ENCODE peak calls at places on chromosome 18, in four cellular contexts. Z, V, G and D are unnamed samples.

GRCh38 chr18:31297248-31297647 is 20.7 kb upstream of the DSG1 start:
- DNase-seq in Z (no peak), G (no peak), V (no peak), D (no peak)

GRCh38 chr18:67771271-67771670 is 254.8 kb upstream of the DSEL start:
- DNase-seq in Z (no peak), G (no peak), V (peak; percentile 87), D (no peak)

GRCh38 chr18:13447621-13448020 is 229.1 kb downstream of the LDLRAD4 start:
- DNase-seq in Z (no peak), V (peak; percentile 48), G (no peak), D (no peak)

GRCh38 chr18:51070545-51070944 is 40.5 kb downstream of the SMAD4 start:
- DNase-seq in Z (no peak), V (peak; percentile 93), G (no peak), D (no peak)

GRCh38 chr18:76405761-76406356 is 89.2 kb downstream of the ZNF516 start:
- DNase-seq in V (peak; percentile 30), G (no peak), Z (peak; percentile 28), D (peak; percentile 81)

GRCh38 chr18:55415258-55415871 is 172.6 kb downstream of the TCF4 start:
- DNase-seq in Z (peak; percentile 68), V (peak; percentile 86), G (peak; percentile 94), D (peak; percentile 99)

GRCh38 chr18:36583155-36583745 is 245.6 kb downstream of the TPGS2 start:
- DNase-seq in V (no peak), Z (no peak), G (no peak), D (no peak)

GRCh38 chr18:52481116-52481515 is 141.1 kb downstream of the DCC start:
- DNase-seq in V (no peak), G (no peak), Z (no peak), D (no peak)

GRCh38 chr18:77208969-77209368 is 40.7 kb upstream of the GALR1 start:
- DNase-seq in V (peak; percentile 65), G (no peak), Z (no peak), D (no peak)

GRCh38 chr18:515838-516237 is 15.3 kb upstream of the COLEC12 start:
- DNase-seq in V (no peak), Z (no peak), G (no peak), D (no peak)

GRCh38 chr18:518081-518480 is 17.6 kb upstream of the COLEC12 start:
- DNase-seq in Z (no peak), V (no peak), G (no peak), D (no peak)

GRCh38 chr18:524496-524895 is 24.0 kb upstream of the COLEC12 start:
- DNase-seq in V (peak; percentile 78), Z (no peak), G (no peak), D (no peak)

GRCh38 chr18:515156-515815 is 14.8 kb upstream of the COLEC12 start:
- DNase-seq in G (no peak), Z (no peak), V (no peak), D (no peak)

GRCh38 chr18:519019-519879 is 18.7 kb upstream of the COLEC12 start:
- DNase-seq in G (no peak), V (peak; percentile 80), Z (peak; percentile 40), D (no peak)
- H3K27ac ChIP-seq in G (no peak overlapping the region), V (peak overlapping the region; percentile 72), Z (peak overlapping the region; percentile 73), D (no peak overlapping the region)

GRCh38 chr18:10040287-10041011 is 126.6 kb downstream of the VAPA start:
- DNase-seq in Z (no peak), G (peak; percentile 9), V (peak; percentile 76), D (no peak)
- H3K4me3 ChIP-seq in Z (no peak overlapping the region), G (no peak overlapping the region), V (no peak overlapping the region), D (no peak overlapping the region)

GRCh38 chr18:48975817-48976649 is 25.3 kb upstream of the SMAD7 start:
- DNase-seq in V (peak; percentile 57), G (no peak), Z (peak; percentile 81), D (no peak)
- TF ChIP-seq POLR2A in V (peak; percentile 40), G (peak; percentile 25), Z (no peak), D (no peak)

GRCh38 chr18:75251466-75251865 is 40.9 kb downstream of the TSHZ1 start:
- DNase-seq in V (no peak), Z (no peak), G (no peak), D (no peak)

GRCh38 chr18:75249192-75249551 is 38.6 kb downstream of the TSHZ1 start:
- DNase-seq in Z (no peak), G (no peak), V (no peak), D (no peak)

GRCh38 chr18:75250471-75250821 is 39.8 kb downstream of the TSHZ1 start:
- DNase-seq in G (no peak), V (no peak), Z (no peak), D (no peak)

GRCh38 chr18:75248426-75249191 is 38.0 kb downstream of the TSHZ1 start:
- DNase-seq in G (no peak), Z (no peak), V (no peak), D (no peak)

DNA sequence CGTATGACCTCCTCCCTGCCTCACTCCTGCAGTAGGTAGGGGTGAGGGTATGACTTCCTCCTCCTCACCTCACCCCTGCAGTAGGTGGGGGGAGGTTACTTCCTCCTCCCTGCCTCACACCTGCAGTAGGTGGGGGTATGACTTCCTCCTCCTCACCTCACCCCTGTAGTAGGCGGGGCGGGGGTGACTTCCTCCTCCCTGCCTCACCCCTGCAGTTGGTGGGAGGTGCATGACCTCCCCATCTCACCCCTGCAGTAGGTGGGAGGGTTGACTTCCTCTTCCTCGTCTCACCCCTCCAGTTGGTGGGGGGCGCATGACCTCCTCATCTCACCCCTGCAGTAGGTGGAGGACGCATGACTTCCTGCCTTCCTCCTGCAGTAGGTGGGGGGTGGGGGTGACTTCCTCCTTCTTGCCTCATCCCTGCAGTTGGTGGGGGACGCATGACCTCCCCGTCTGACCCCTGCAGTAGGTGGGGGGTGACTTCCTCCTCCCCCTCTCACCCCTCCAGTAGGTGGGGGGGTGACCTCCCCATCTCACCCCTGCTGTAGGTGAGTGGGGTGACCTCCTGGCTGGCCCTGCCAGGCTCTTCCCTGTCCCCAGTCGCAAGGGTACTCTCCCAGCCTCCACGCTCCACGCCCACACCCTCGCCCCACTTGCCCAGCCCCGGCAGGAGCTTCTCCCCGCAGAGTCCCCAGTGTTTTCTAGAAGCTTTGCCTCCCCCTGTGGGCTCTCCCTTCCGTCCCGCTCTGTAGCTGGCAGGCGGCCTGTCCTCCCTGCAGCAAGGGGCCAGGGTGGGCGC is 39.3 kb downstream of the TSHZ1 start:
- DNase-seq in G (no peak), V (no peak), Z (no peak), D (no peak)
- H3K27ac ChIP-seq in G (no peak overlapping the region), V (no peak overlapping the region), Z (no peak overlapping the region), D (peak overlapping the region; percentile 0)

GRCh38 chr18:5894613-5895299 is 566 bp downstream of the TMEM200C start:
- DNase-seq in Z (no peak), G (no peak), V (peak; percentile 18), D (no peak)
- H3K4me3 ChIP-seq in Z (no peak overlapping the region), G (peak overlapping the region; percentile 56), V (peak overlapping the region; percentile 99), D (peak overlapping the region; percentile 33)